ENCODE peak calls at places on chromosome 18, in five cellular contexts. One of them, this sample, is unnamed.

GRCh38 chr18:7924616-7925015 is 357.5 kb downstream of the PTPRM start:
- DNase-seq in HT-29: no peak
- DNase-seq in EH: no peak
- DNase-seq in stimulated activated CD4-positive, alpha-beta T cell treated with anti-CD3 and anti-CD28 coated beads, Interleukin-4, amount 100 ng/mL, for 1 hour: no peak
- DNase-seq in hypothalamus: no peak
- DNase-seq in this sample: no peak

GRCh38 chr18:37721544-37722302 is 156.1 kb upstream of the CELF4 start:
- DNase-seq in EH: no peak
- DNase-seq in hypothalamus: no peak
- DNase-seq in HT-29: no peak
- DNase-seq in stimulated activated CD4-positive, alpha-beta T cell treated with anti-CD3 and anti-CD28 coated beads, Interleukin-4, amount 100 ng/mL, for 1 hour: no peak
- DNase-seq in this sample: no peak

GRCh38 chr18:40159141-40160017 is 1795.7 kb upstream of the PIK3C3 start:
- DNase-seq in EH: peak
- DNase-seq in HT-29: peak
- DNase-seq in stimulated activated CD4-positive, alpha-beta T cell treated with anti-CD3 and anti-CD28 coated beads, Interleukin-4, amount 100 ng/mL, for 1 hour: no peak
- DNase-seq in hypothalamus: no peak
- DNase-seq in this sample: peak

GRCh38 chr18:63185979-63186378 is 133.6 kb downstream of the BCL2 start:
- DNase-seq in stimulated activated CD4-positive, alpha-beta T cell treated with anti-CD3 and anti-CD28 coated beads, Interleukin-4, amount 100 ng/mL, for 1 hour: no peak
- DNase-seq in hypothalamus: no peak
- DNase-seq in EH: no peak
- DNase-seq in HT-29: no peak
- DNase-seq in this sample: no peak

GRCh38 chr18:63763831-63764600 is 11.2 kb upstream of the SERPINB7 start:
- DNase-seq in stimulated activated CD4-positive, alpha-beta T cell treated with anti-CD3 and anti-CD28 coated beads, Interleukin-4, amount 100 ng/mL, for 1 hour: no peak
- DNase-seq in EH: peak
- DNase-seq in hypothalamus: no peak
- DNase-seq in HT-29: no peak
- DNase-seq in this sample: peak

GRCh38 chr18:23994361-23994902 is 20.1 kb upstream of the TTC39C start:
- DNase-seq in EH: peak
- DNase-seq in hypothalamus: peak
- DNase-seq in stimulated activated CD4-positive, alpha-beta T cell treated with anti-CD3 and anti-CD28 coated beads, Interleukin-4, amount 100 ng/mL, for 1 hour: no peak
- DNase-seq in HT-29: peak
- DNase-seq in this sample: peak

GRCh38 chr18:12819822-12820221 is 64.2 kb downstream of the PTPN2 start:
- DNase-seq in hypothalamus: no peak
- DNase-seq in stimulated activated CD4-positive, alpha-beta T cell treated with anti-CD3 and anti-CD28 coated beads, Interleukin-4, amount 100 ng/mL, for 1 hour: no peak
- DNase-seq in HT-29: no peak
- DNase-seq in EH: no peak
- DNase-seq in this sample: no peak

GRCh38 chr18:406677-407076 is 93.8 kb downstream of the COLEC12 start:
- DNase-seq in HT-29: no peak
- DNase-seq in stimulated activated CD4-positive, alpha-beta T cell treated with anti-CD3 and anti-CD28 coated beads, Interleukin-4, amount 100 ng/mL, for 1 hour: no peak
- DNase-seq in EH: no peak
- DNase-seq in hypothalamus: no peak
- DNase-seq in this sample: no peak

GRCh38 chr18:46712406-46712805 is 44.4 kb downstream of the ST8SIA5 start:
- DNase-seq in EH: peak
- DNase-seq in hypothalamus: no peak
- DNase-seq in HT-29: no peak
- DNase-seq in stimulated activated CD4-positive, alpha-beta T cell treated with anti-CD3 and anti-CD28 coated beads, Interleukin-4, amount 100 ng/mL, for 1 hour: no peak
- DNase-seq in this sample: no peak

GRCh38 chr18:24054130-24054529 is 39.6 kb downstream of the TTC39C start:
- DNase-seq in HT-29: no peak
- DNase-seq in EH: no peak
- DNase-seq in hypothalamus: no peak
- DNase-seq in stimulated activated CD4-positive, alpha-beta T cell treated with anti-CD3 and anti-CD28 coated beads, Interleukin-4, amount 100 ng/mL, for 1 hour: no peak
- DNase-seq in this sample: peak

GRCh38 chr18:62420513-62421209 is 95.6 kb downstream of the TNFRSF11A start:
- DNase-seq in EH: peak
- DNase-seq in hypothalamus: no peak
- DNase-seq in stimulated activated CD4-positive, alpha-beta T cell treated with anti-CD3 and anti-CD28 coated beads, Interleukin-4, amount 100 ng/mL, for 1 hour: peak
- DNase-seq in HT-29: peak
- DNase-seq in this sample: peak

GRCh38 chr18:51028201-51028805 is 1.7 kb upstream of the SMAD4 start:
- DNase-seq in hypothalamus: no peak
- DNase-seq in stimulated activated CD4-positive, alpha-beta T cell treated with anti-CD3 and anti-CD28 coated beads, Interleukin-4, amount 100 ng/mL, for 1 hour: no peak
- DNase-seq in HT-29: peak
- DNase-seq in EH: peak
- DNase-seq in this sample: no peak

GRCh38 chr18:44181951-44182350 is 498.7 kb upstream of the SETBP1 start:
- DNase-seq in EH: no peak
- DNase-seq in HT-29: no peak
- DNase-seq in hypothalamus: no peak
- DNase-seq in stimulated activated CD4-positive, alpha-beta T cell treated with anti-CD3 and anti-CD28 coated beads, Interleukin-4, amount 100 ng/mL, for 1 hour: no peak
- DNase-seq in this sample: peak

GRCh38 chr18:45255142-45255890 is 360.0 kb upstream of the SLC14A2 start:
- DNase-seq in hypothalamus: no peak
- DNase-seq in HT-29: no peak
- DNase-seq in EH: peak
- DNase-seq in stimulated activated CD4-positive, alpha-beta T cell treated with anti-CD3 and anti-CD28 coated beads, Interleukin-4, amount 100 ng/mL, for 1 hour: no peak
- DNase-seq in this sample: peak

GRCh38 chr18:80204142-80204541 is 43.2 kb downstream of the PARD6G start:
- DNase-seq in HT-29: no peak
- DNase-seq in hypothalamus: no peak
- DNase-seq in stimulated activated CD4-positive, alpha-beta T cell treated with anti-CD3 and anti-CD28 coated beads, Interleukin-4, amount 100 ng/mL, for 1 hour: no peak
- DNase-seq in EH: no peak
- DNase-seq in this sample: no peak

GRCh38 chr18:29962579-29962978 is 1080.0 kb downstream of the DSC3 start:
- DNase-seq in stimulated activated CD4-positive, alpha-beta T cell treated with anti-CD3 and anti-CD28 coated beads, Interleukin-4, amount 100 ng/mL, for 1 hour: no peak
- DNase-seq in hypothalamus: no peak
- DNase-seq in EH: no peak
- DNase-seq in HT-29: no peak
- DNase-seq in this sample: peak

GRCh38 chr18:75827781-75828274 is 400.3 kb upstream of the SMIM21 start:
- DNase-seq in hypothalamus: no peak
- DNase-seq in EH: no peak
- DNase-seq in stimulated activated CD4-positive, alpha-beta T cell treated with anti-CD3 and anti-CD28 coated beads, Interleukin-4, amount 100 ng/mL, for 1 hour: no peak
- DNase-seq in HT-29: no peak
- DNase-seq in this sample: no peak

GRCh38 chr18:14971461-14972185 is 223.7 kb downstream of the ANKRD30B start:
- DNase-seq in stimulated activated CD4-positive, alpha-beta T cell treated with anti-CD3 and anti-CD28 coated beads, Interleukin-4, amount 100 ng/mL, for 1 hour: no peak
- DNase-seq in EH: no peak
- DNase-seq in HT-29: peak
- DNase-seq in hypothalamus: no peak
- DNase-seq in this sample: peak

GRCh38 chr18:35117951-35118411 is 76.8 kb downstream of the MAPRE2 start:
- DNase-seq in HT-29: no peak
- DNase-seq in EH: peak
- DNase-seq in stimulated activated CD4-positive, alpha-beta T cell treated with anti-CD3 and anti-CD28 coated beads, Interleukin-4, amount 100 ng/mL, for 1 hour: no peak
- DNase-seq in hypothalamus: no peak
- DNase-seq in this sample: no peak

GRCh38 chr18:78517328-78517727 is 462.3 kb upstream of the SALL3 start:
- DNase-seq in stimulated activated CD4-positive, alpha-beta T cell treated with anti-CD3 and anti-CD28 coated beads, Interleukin-4, amount 100 ng/mL, for 1 hour: no peak
- DNase-seq in EH: no peak
- DNase-seq in hypothalamus: no peak
- DNase-seq in HT-29: no peak
- DNase-seq in this sample: no peak

GRCh38 chr18:25633563-25633962 is 281.6 kb upstream of the ZNF521 start:
- DNase-seq in EH: no peak
- DNase-seq in HT-29: no peak
- DNase-seq in stimulated activated CD4-positive, alpha-beta T cell treated with anti-CD3 and anti-CD28 coated beads, Interleukin-4, amount 100 ng/mL, for 1 hour: no peak
- DNase-seq in hypothalamus: no peak
- DNase-seq in this sample: no peak

GRCh38 chr18:25168011-25168410 is 184.0 kb downstream of the ZNF521 start:
- DNase-seq in EH: no peak
- DNase-seq in hypothalamus: no peak
- DNase-seq in stimulated activated CD4-positive, alpha-beta T cell treated with anti-CD3 and anti-CD28 coated beads, Interleukin-4, amount 100 ng/mL, for 1 hour: no peak
- DNase-seq in HT-29: no peak
- DNase-seq in this sample: no peak

GRCh38 chr18:23635283-23636040 is 27.2 kb downstream of the ANKRD29 start:
- DNase-seq in HT-29: peak
- DNase-seq in hypothalamus: no peak
- DNase-seq in EH: peak
- DNase-seq in stimulated activated CD4-positive, alpha-beta T cell treated with anti-CD3 and anti-CD28 coated beads, Interleukin-4, amount 100 ng/mL, for 1 hour: no peak
- DNase-seq in this sample: peak

This sample was measured in mammary epithelial cell.